ENCODE peak calls at places on chromosome 11, in seven cellular contexts. K, S, O, L, H, C and Z are unnamed samples.
A peak's percentile ranks its signal among the peaks of the same experiment; 100 is the strongest.

GRCh38 chr11:22634897-22635629 is 9.4 kb upstream of the FANCF start:
- DNase-seq in K (no peak), S (peak; percentile 16), O (no peak), L (no peak), H (no peak), C (peak; percentile 65), Z (no peak)

GRCh38 chr11:40403321-40403720 is 1056.1 kb downstream of the LRRC4C start:
- DNase-seq in K (no peak), S (no peak), O (no peak), L (no peak), H (no peak), C (no peak), Z (no peak)

GRCh38 chr11:68436985-68437926 is 23.3 kb upstream of the PPP6R3 start:
- DNase-seq in K (peak; percentile 47), S (peak; percentile 54), O (no peak), L (no peak), H (no peak), C (peak; percentile 84), Z (no peak)

GRCh38 chr11:1570896-1571759 is 943 bp downstream of the DUSP8 start:
- DNase-seq in K (no peak), S (no peak), O (no peak), L (no peak), H (no peak), C (no peak), Z (no peak)

GRCh38 chr11:49208006-49208721 is at the start of gene FOLH1:
- DNase-seq in K (no peak), S (no peak), O (no peak), L (no peak), H (no peak), C (no peak), Z (peak; percentile 48)

GRCh38 chr11:40219401-40219800 is 1240.1 kb downstream of the LRRC4C start:
- DNase-seq in K (no peak), S (no peak), O (no peak), L (no peak), H (no peak), C (no peak), Z (no peak)

GRCh38 chr11:69368119-69368880 is 74.3 kb downstream of the MYEOV start:
- DNase-seq in K (no peak), S (no peak), O (no peak), L (no peak), H (no peak), C (peak; percentile 47), Z (no peak)

GRCh38 chr11:16911186-16911585 is 103.0 kb downstream of the PLEKHA7 start:
- DNase-seq in K (no peak), S (no peak), O (no peak), L (no peak), H (no peak), C (no peak), Z (no peak)